ENCODE peak calls at places on chromosomes 1 and 21, in ten cellular contexts. One of them, this sample, is unnamed.
A peak's percentile ranks its signal among the peaks of the same experiment; 100 is the strongest.

GRCh38 chr1:109075531-109076490 is at the start of gene TAF13:
- DNase-seq in HFF-Myc: peak; percentile 71
- DNase-seq in activated naive CD8-positive, alpha-beta T cell treated with anti-CD3 and anti-CD28 coated beads for 36 hours: peak; percentile 92
- DNase-seq in cardiac muscle cell: peak; percentile 97
- DNase-seq in activated T-helper 1 cell treated with anti-CD3 and anti-CD28 coated beads, Interleukin-2, amount 50 U/mL, for 16 hours: peak; percentile 71
- DNase-seq in GM13977: peak; percentile 95
- DNase-seq in AG04449: peak; percentile 82
- DNase-seq in fibroblast of the aortic adventitia: peak; percentile 96
- DNase-seq in KG1: peak; percentile 70
- DNase-seq in Caki2: peak; percentile 88
- DNase-seq in this sample: peak; percentile 95

GRCh38 chr1:163119707-163120106 is 50.5 kb downstream of the RGS4 start:
- DNase-seq in HFF-Myc: no peak
- DNase-seq in activated naive CD8-positive, alpha-beta T cell treated with anti-CD3 and anti-CD28 coated beads for 36 hours: no peak
- DNase-seq in cardiac muscle cell: no peak
- DNase-seq in activated T-helper 1 cell treated with anti-CD3 and anti-CD28 coated beads, Interleukin-2, amount 50 U/mL, for 16 hours: no peak
- DNase-seq in GM13977: no peak
- DNase-seq in AG04449: no peak
- DNase-seq in fibroblast of the aortic adventitia: no peak
- DNase-seq in KG1: no peak
- DNase-seq in Caki2: no peak
- DNase-seq in this sample: no peak

GRCh38 chr1:1171551-1172340 is 1.9 kb upstream of the TTLL10 start:
- DNase-seq in HFF-Myc: no peak
- DNase-seq in activated naive CD8-positive, alpha-beta T cell treated with anti-CD3 and anti-CD28 coated beads for 36 hours: peak; percentile 58
- DNase-seq in cardiac muscle cell: no peak
- DNase-seq in activated T-helper 1 cell treated with anti-CD3 and anti-CD28 coated beads, Interleukin-2, amount 50 U/mL, for 16 hours: no peak
- DNase-seq in GM13977: peak; percentile 69
- DNase-seq in AG04449: no peak
- DNase-seq in fibroblast of the aortic adventitia: no peak
- DNase-seq in KG1: no peak
- DNase-seq in Caki2: no peak
- DNase-seq in this sample: no peak

GRCh38 chr1:200302192-200302892 is 107.5 kb downstream of the ZNF281 start:
- DNase-seq in HFF-Myc: no peak
- DNase-seq in activated naive CD8-positive, alpha-beta T cell treated with anti-CD3 and anti-CD28 coated beads for 36 hours: peak; percentile 70
- DNase-seq in cardiac muscle cell: peak; percentile 40
- DNase-seq in activated T-helper 1 cell treated with anti-CD3 and anti-CD28 coated beads, Interleukin-2, amount 50 U/mL, for 16 hours: peak; percentile 38
- DNase-seq in GM13977: peak; percentile 60
- DNase-seq in AG04449: no peak
- DNase-seq in fibroblast of the aortic adventitia: peak; percentile 48
- DNase-seq in KG1: peak; percentile 37
- DNase-seq in Caki2: no peak
- DNase-seq in this sample: no peak

GRCh38 chr21:28538987-28539622 is 453.6 kb downstream of the LTN1 start:
- DNase-seq in HFF-Myc: peak; percentile 81
- DNase-seq in activated naive CD8-positive, alpha-beta T cell treated with anti-CD3 and anti-CD28 coated beads for 36 hours: no peak
- DNase-seq in cardiac muscle cell: peak; percentile 24
- DNase-seq in activated T-helper 1 cell treated with anti-CD3 and anti-CD28 coated beads, Interleukin-2, amount 50 U/mL, for 16 hours: no peak
- DNase-seq in GM13977: no peak
- DNase-seq in AG04449: peak; percentile 79
- DNase-seq in fibroblast of the aortic adventitia: peak; percentile 82
- DNase-seq in KG1: no peak
- DNase-seq in Caki2: no peak
- DNase-seq in this sample: no peak

GRCh38 chr1:26072305-26072704 is 4.9 kb upstream of the TRIM63 start:
- DNase-seq in HFF-Myc: no peak
- DNase-seq in activated naive CD8-positive, alpha-beta T cell treated with anti-CD3 and anti-CD28 coated beads for 36 hours: no peak
- DNase-seq in cardiac muscle cell: no peak
- DNase-seq in activated T-helper 1 cell treated with anti-CD3 and anti-CD28 coated beads, Interleukin-2, amount 50 U/mL, for 16 hours: no peak
- DNase-seq in GM13977: no peak
- DNase-seq in AG04449: no peak
- DNase-seq in fibroblast of the aortic adventitia: no peak
- DNase-seq in KG1: no peak
- DNase-seq in Caki2: no peak
- DNase-seq in this sample: no peak

GRCh38 chr1:152148991-152149390 is 10.0 kb downstream of the RPTN start:
- DNase-seq in HFF-Myc: no peak
- DNase-seq in activated naive CD8-positive, alpha-beta T cell treated with anti-CD3 and anti-CD28 coated beads for 36 hours: no peak
- DNase-seq in cardiac muscle cell: no peak
- DNase-seq in activated T-helper 1 cell treated with anti-CD3 and anti-CD28 coated beads, Interleukin-2, amount 50 U/mL, for 16 hours: no peak
- DNase-seq in GM13977: no peak
- DNase-seq in AG04449: no peak
- DNase-seq in fibroblast of the aortic adventitia: no peak
- DNase-seq in KG1: no peak
- DNase-seq in Caki2: no peak
- DNase-seq in this sample: no peak

GRCh38 chr1:68977211-68977610 is 480.3 kb upstream of the DEPDC1 start:
- DNase-seq in HFF-Myc: no peak
- DNase-seq in activated naive CD8-positive, alpha-beta T cell treated with anti-CD3 and anti-CD28 coated beads for 36 hours: no peak
- DNase-seq in cardiac muscle cell: no peak
- DNase-seq in activated T-helper 1 cell treated with anti-CD3 and anti-CD28 coated beads, Interleukin-2, amount 50 U/mL, for 16 hours: no peak
- DNase-seq in GM13977: no peak
- DNase-seq in AG04449: no peak
- DNase-seq in fibroblast of the aortic adventitia: no peak
- DNase-seq in KG1: no peak
- DNase-seq in Caki2: no peak
- DNase-seq in this sample: no peak

GRCh38 chr1:156082111-156083091 is at the start of gene MEX3A:
- DNase-seq in HFF-Myc: no peak
- DNase-seq in activated naive CD8-positive, alpha-beta T cell treated with anti-CD3 and anti-CD28 coated beads for 36 hours: peak; percentile 64
- DNase-seq in cardiac muscle cell: peak; percentile 81
- DNase-seq in activated T-helper 1 cell treated with anti-CD3 and anti-CD28 coated beads, Interleukin-2, amount 50 U/mL, for 16 hours: peak; percentile 31
- DNase-seq in GM13977: peak; percentile 90
- DNase-seq in AG04449: no peak
- DNase-seq in fibroblast of the aortic adventitia: peak; percentile 64
- DNase-seq in KG1: peak; percentile 18
- DNase-seq in Caki2: no peak
- DNase-seq in this sample: peak; percentile 90

GRCh38 chr1:58779059-58779754 is 4.6 kb downstream of the JUN start:
- DNase-seq in HFF-Myc: no peak
- DNase-seq in activated naive CD8-positive, alpha-beta T cell treated with anti-CD3 and anti-CD28 coated beads for 36 hours: no peak
- DNase-seq in cardiac muscle cell: no peak
- DNase-seq in activated T-helper 1 cell treated with anti-CD3 and anti-CD28 coated beads, Interleukin-2, amount 50 U/mL, for 16 hours: no peak
- DNase-seq in GM13977: no peak
- DNase-seq in AG04449: no peak
- DNase-seq in fibroblast of the aortic adventitia: no peak
- DNase-seq in KG1: no peak
- DNase-seq in Caki2: no peak
- DNase-seq in this sample: no peak

GRCh38 chr1:15426492-15427279 is 11.6 kb upstream of the CTRC start:
- DNase-seq in HFF-Myc: no peak
- DNase-seq in activated naive CD8-positive, alpha-beta T cell treated with anti-CD3 and anti-CD28 coated beads for 36 hours: no peak
- DNase-seq in cardiac muscle cell: peak; percentile 49
- DNase-seq in activated T-helper 1 cell treated with anti-CD3 and anti-CD28 coated beads, Interleukin-2, amount 50 U/mL, for 16 hours: no peak
- DNase-seq in GM13977: no peak
- DNase-seq in AG04449: no peak
- DNase-seq in fibroblast of the aortic adventitia: no peak
- DNase-seq in KG1: no peak
- DNase-seq in Caki2: peak; percentile 49
- DNase-seq in this sample: peak; percentile 62

GRCh38 chr1:117606608-117607261 is 887 bp downstream of the TENT5C start:
- DNase-seq in HFF-Myc: no peak
- DNase-seq in activated naive CD8-positive, alpha-beta T cell treated with anti-CD3 and anti-CD28 coated beads for 36 hours: peak; percentile 64
- DNase-seq in cardiac muscle cell: peak; percentile 56
- DNase-seq in activated T-helper 1 cell treated with anti-CD3 and anti-CD28 coated beads, Interleukin-2, amount 50 U/mL, for 16 hours: peak; percentile 21
- DNase-seq in GM13977: no peak
- DNase-seq in AG04449: no peak
- DNase-seq in fibroblast of the aortic adventitia: peak; percentile 58
- DNase-seq in KG1: no peak
- DNase-seq in Caki2: peak; percentile 2
- DNase-seq in this sample: peak; percentile 10

GRCh38 chr1:114740331-114740730 is 17.5 kb downstream of the CSDE1 start:
- DNase-seq in HFF-Myc: no peak
- DNase-seq in activated naive CD8-positive, alpha-beta T cell treated with anti-CD3 and anti-CD28 coated beads for 36 hours: no peak
- DNase-seq in cardiac muscle cell: no peak
- DNase-seq in activated T-helper 1 cell treated with anti-CD3 and anti-CD28 coated beads, Interleukin-2, amount 50 U/mL, for 16 hours: no peak
- DNase-seq in GM13977: no peak
- DNase-seq in AG04449: no peak
- DNase-seq in fibroblast of the aortic adventitia: no peak
- DNase-seq in KG1: no peak
- DNase-seq in Caki2: no peak
- DNase-seq in this sample: no peak

GRCh38 chr1:151638812-151639211 is 27.0 kb downstream of the SNX27 start:
- DNase-seq in HFF-Myc: no peak
- DNase-seq in activated naive CD8-positive, alpha-beta T cell treated with anti-CD3 and anti-CD28 coated beads for 36 hours: no peak
- DNase-seq in cardiac muscle cell: no peak
- DNase-seq in activated T-helper 1 cell treated with anti-CD3 and anti-CD28 coated beads, Interleukin-2, amount 50 U/mL, for 16 hours: no peak
- DNase-seq in GM13977: no peak
- DNase-seq in AG04449: no peak
- DNase-seq in fibroblast of the aortic adventitia: no peak
- DNase-seq in KG1: no peak
- DNase-seq in Caki2: no peak
- DNase-seq in this sample: no peak

GRCh38 chr1:8533124-8533523 is 215.2 kb downstream of the SLC45A1 start:
- DNase-seq in HFF-Myc: no peak
- DNase-seq in activated naive CD8-positive, alpha-beta T cell treated with anti-CD3 and anti-CD28 coated beads for 36 hours: no peak
- DNase-seq in cardiac muscle cell: no peak
- DNase-seq in activated T-helper 1 cell treated with anti-CD3 and anti-CD28 coated beads, Interleukin-2, amount 50 U/mL, for 16 hours: no peak
- DNase-seq in GM13977: peak; percentile 44
- DNase-seq in AG04449: no peak
- DNase-seq in fibroblast of the aortic adventitia: no peak
- DNase-seq in KG1: no peak
- DNase-seq in Caki2: no peak
- DNase-seq in this sample: no peak

GRCh38 chr1:225670806-225671733 is 18.1 kb upstream of the ENAH start:
- DNase-seq in HFF-Myc: no peak
- DNase-seq in activated naive CD8-positive, alpha-beta T cell treated with anti-CD3 and anti-CD28 coated beads for 36 hours: no peak
- DNase-seq in cardiac muscle cell: peak; percentile 63
- DNase-seq in activated T-helper 1 cell treated with anti-CD3 and anti-CD28 coated beads, Interleukin-2, amount 50 U/mL, for 16 hours: no peak
- DNase-seq in GM13977: no peak
- DNase-seq in AG04449: no peak
- DNase-seq in fibroblast of the aortic adventitia: peak; percentile 88
- DNase-seq in KG1: no peak
- DNase-seq in Caki2: no peak
- DNase-seq in this sample: peak; percentile 92

GRCh38 chr1:243944429-243945160 is 94.6 kb upstream of the AKT3 start:
- DNase-seq in HFF-Myc: no peak
- DNase-seq in activated naive CD8-positive, alpha-beta T cell treated with anti-CD3 and anti-CD28 coated beads for 36 hours: no peak
- DNase-seq in cardiac muscle cell: peak; percentile 59
- DNase-seq in activated T-helper 1 cell treated with anti-CD3 and anti-CD28 coated beads, Interleukin-2, amount 50 U/mL, for 16 hours: no peak
- DNase-seq in GM13977: no peak
- DNase-seq in AG04449: no peak
- DNase-seq in fibroblast of the aortic adventitia: peak; percentile 39
- DNase-seq in KG1: no peak
- DNase-seq in Caki2: peak; percentile 99
- DNase-seq in this sample: peak; percentile 26

GRCh38 chr1:223258751-223259177 is 105.2 kb downstream of the SUSD4 start:
- DNase-seq in HFF-Myc: no peak
- DNase-seq in activated naive CD8-positive, alpha-beta T cell treated with anti-CD3 and anti-CD28 coated beads for 36 hours: no peak
- DNase-seq in cardiac muscle cell: peak; percentile 68
- DNase-seq in activated T-helper 1 cell treated with anti-CD3 and anti-CD28 coated beads, Interleukin-2, amount 50 U/mL, for 16 hours: no peak
- DNase-seq in GM13977: no peak
- DNase-seq in AG04449: no peak
- DNase-seq in fibroblast of the aortic adventitia: peak; percentile 71
- DNase-seq in KG1: no peak
- DNase-seq in Caki2: no peak
- DNase-seq in this sample: peak; percentile 26

GRCh38 chr1:64539279-64539678 is 69.3 kb downstream of the CACHD1 start:
- DNase-seq in HFF-Myc: no peak
- DNase-seq in activated naive CD8-positive, alpha-beta T cell treated with anti-CD3 and anti-CD28 coated beads for 36 hours: no peak
- DNase-seq in cardiac muscle cell: no peak
- DNase-seq in activated T-helper 1 cell treated with anti-CD3 and anti-CD28 coated beads, Interleukin-2, amount 50 U/mL, for 16 hours: no peak
- DNase-seq in GM13977: no peak
- DNase-seq in AG04449: no peak
- DNase-seq in fibroblast of the aortic adventitia: no peak
- DNase-seq in KG1: no peak
- DNase-seq in Caki2: no peak
- DNase-seq in this sample: no peak

GRCh38 chr1:19735419-19736127 is 64.1 kb downstream of the TMCO4 start:
- DNase-seq in HFF-Myc: peak; percentile 60
- DNase-seq in activated naive CD8-positive, alpha-beta T cell treated with anti-CD3 and anti-CD28 coated beads for 36 hours: no peak
- DNase-seq in cardiac muscle cell: peak; percentile 92
- DNase-seq in activated T-helper 1 cell treated with anti-CD3 and anti-CD28 coated beads, Interleukin-2, amount 50 U/mL, for 16 hours: no peak
- DNase-seq in GM13977: no peak
- DNase-seq in AG04449: peak; percentile 93
- DNase-seq in fibroblast of the aortic adventitia: peak; percentile 99
- DNase-seq in KG1: no peak
- DNase-seq in Caki2: no peak
- DNase-seq in this sample: peak; percentile 69

GRCh38 chr1:21872445-21873079 is 60.5 kb downstream of the LDLRAD2 start:
- DNase-seq in HFF-Myc: no peak
- DNase-seq in activated naive CD8-positive, alpha-beta T cell treated with anti-CD3 and anti-CD28 coated beads for 36 hours: no peak
- DNase-seq in cardiac muscle cell: no peak
- DNase-seq in activated T-helper 1 cell treated with anti-CD3 and anti-CD28 coated beads, Interleukin-2, amount 50 U/mL, for 16 hours: no peak
- DNase-seq in GM13977: no peak
- DNase-seq in AG04449: no peak
- DNase-seq in fibroblast of the aortic adventitia: no peak
- DNase-seq in KG1: no peak
- DNase-seq in Caki2: no peak
- DNase-seq in this sample: no peak

GRCh38 chr1:75908717-75909152 is 23.5 kb downstream of the ASB17 start:
- DNase-seq in HFF-Myc: peak; percentile 25
- DNase-seq in activated naive CD8-positive, alpha-beta T cell treated with anti-CD3 and anti-CD28 coated beads for 36 hours: no peak
- DNase-seq in cardiac muscle cell: peak; percentile 65
- DNase-seq in activated T-helper 1 cell treated with anti-CD3 and anti-CD28 coated beads, Interleukin-2, amount 50 U/mL, for 16 hours: no peak
- DNase-seq in GM13977: peak; percentile 28
- DNase-seq in AG04449: peak; percentile 1
- DNase-seq in fibroblast of the aortic adventitia: peak; percentile 45
- DNase-seq in KG1: peak; percentile 15
- DNase-seq in Caki2: peak; percentile 41
- DNase-seq in this sample: peak; percentile 83

GRCh38 chr1:165634154-165634921 is 3.3 kb downstream of the MGST3 start:
- DNase-seq in HFF-Myc: no peak
- DNase-seq in activated naive CD8-positive, alpha-beta T cell treated with anti-CD3 and anti-CD28 coated beads for 36 hours: no peak
- DNase-seq in cardiac muscle cell: no peak
- DNase-seq in activated T-helper 1 cell treated with anti-CD3 and anti-CD28 coated beads, Interleukin-2, amount 50 U/mL, for 16 hours: no peak
- DNase-seq in GM13977: no peak
- DNase-seq in AG04449: no peak
- DNase-seq in fibroblast of the aortic adventitia: no peak
- DNase-seq in KG1: no peak
- DNase-seq in Caki2: peak; percentile 49
- DNase-seq in this sample: no peak

GRCh38 chr1:68231627-68232303 is 558 bp downstream of the WLS start:
- DNase-seq in HFF-Myc: no peak
- DNase-seq in activated naive CD8-positive, alpha-beta T cell treated with anti-CD3 and anti-CD28 coated beads for 36 hours: no peak
- DNase-seq in cardiac muscle cell: peak; percentile 85
- DNase-seq in activated T-helper 1 cell treated with anti-CD3 and anti-CD28 coated beads, Interleukin-2, amount 50 U/mL, for 16 hours: no peak
- DNase-seq in GM13977: no peak
- DNase-seq in AG04449: no peak
- DNase-seq in fibroblast of the aortic adventitia: peak; percentile 80
- DNase-seq in KG1: no peak
- DNase-seq in Caki2: peak; percentile 12
- DNase-seq in this sample: peak; percentile 71

GRCh38 chr1:54962612-54963395 is 17.6 kb upstream of the TMEM61 start:
- DNase-seq in HFF-Myc: no peak
- DNase-seq in activated naive CD8-positive, alpha-beta T cell treated with anti-CD3 and anti-CD28 coated beads for 36 hours: no peak
- DNase-seq in cardiac muscle cell: no peak
- DNase-seq in activated T-helper 1 cell treated with anti-CD3 and anti-CD28 coated beads, Interleukin-2, amount 50 U/mL, for 16 hours: no peak
- DNase-seq in GM13977: no peak
- DNase-seq in AG04449: no peak
- DNase-seq in fibroblast of the aortic adventitia: no peak
- DNase-seq in KG1: no peak
- DNase-seq in Caki2: no peak
- DNase-seq in this sample: no peak

GRCh38 chr1:53187371-53187770 is 9.3 kb upstream of the CPT2 start:
- DNase-seq in HFF-Myc: no peak
- DNase-seq in activated naive CD8-positive, alpha-beta T cell treated with anti-CD3 and anti-CD28 coated beads for 36 hours: no peak
- DNase-seq in cardiac muscle cell: no peak
- DNase-seq in activated T-helper 1 cell treated with anti-CD3 and anti-CD28 coated beads, Interleukin-2, amount 50 U/mL, for 16 hours: no peak
- DNase-seq in GM13977: no peak
- DNase-seq in AG04449: no peak
- DNase-seq in fibroblast of the aortic adventitia: peak; percentile 52
- DNase-seq in KG1: no peak
- DNase-seq in Caki2: no peak
- DNase-seq in this sample: no peak

GRCh38 chr1:67479146-67479891 is 49.1 kb upstream of the SERBP1 start:
- DNase-seq in HFF-Myc: peak; percentile 36
- DNase-seq in activated naive CD8-positive, alpha-beta T cell treated with anti-CD3 and anti-CD28 coated beads for 36 hours: peak; percentile 11
- DNase-seq in cardiac muscle cell: peak; percentile 60
- DNase-seq in activated T-helper 1 cell treated with anti-CD3 and anti-CD28 coated beads, Interleukin-2, amount 50 U/mL, for 16 hours: no peak
- DNase-seq in GM13977: no peak
- DNase-seq in AG04449: no peak
- DNase-seq in fibroblast of the aortic adventitia: peak; percentile 46
- DNase-seq in KG1: no peak
- DNase-seq in Caki2: no peak
- DNase-seq in this sample: no peak

GRCh38 chr21:14120091-14120734 is 90.5 kb downstream of the LIPI start:
- DNase-seq in HFF-Myc: peak; percentile 11
- DNase-seq in activated naive CD8-positive, alpha-beta T cell treated with anti-CD3 and anti-CD28 coated beads for 36 hours: peak; percentile 28
- DNase-seq in cardiac muscle cell: no peak
- DNase-seq in activated T-helper 1 cell treated with anti-CD3 and anti-CD28 coated beads, Interleukin-2, amount 50 U/mL, for 16 hours: no peak
- DNase-seq in GM13977: peak; percentile 22
- DNase-seq in AG04449: no peak
- DNase-seq in fibroblast of the aortic adventitia: no peak
- DNase-seq in KG1: no peak
- DNase-seq in Caki2: peak; percentile 3
- DNase-seq in this sample: peak; percentile 70

This sample was measured in SJCRH30.